ENCODE peak calls at places on chromosomes 2 and 18, in six cellular contexts. One of them, this sample, is unnamed.

GRCh38 chr2:96937586-96937985 is 48.8 kb downstream of the FAM178B start:
- DNase-seq in GM12878: no peak
- DNase-seq in CD4-positive, CD25-positive, alpha-beta regulatory T cell: no peak
- DNase-seq in psoas muscle: no peak
- DNase-seq in aorta: no peak
- DNase-seq in left lung: peak; percentile 44
- DNase-seq in this sample: peak; percentile 28

GRCh38 chr18:61882296-61883004 is 10.4 kb downstream of the RNF152 start:
- DNase-seq in GM12878: no peak
- DNase-seq in CD4-positive, CD25-positive, alpha-beta regulatory T cell: no peak
- DNase-seq in psoas muscle: no peak
- DNase-seq in aorta: no peak
- DNase-seq in left lung: no peak
- DNase-seq in this sample: no peak

GRCh38 chr18:9016819-9017169 is 85.7 kb upstream of the NDUFV2 start:
- DNase-seq in GM12878: no peak
- DNase-seq in CD4-positive, CD25-positive, alpha-beta regulatory T cell: no peak
- DNase-seq in psoas muscle: no peak
- DNase-seq in aorta: no peak
- DNase-seq in left lung: no peak
- DNase-seq in this sample: no peak

GRCh38 chr2:28342081-28342967 is 50.3 kb upstream of the FOSL2 start:
- DNase-seq in GM12878: no peak
- DNase-seq in CD4-positive, CD25-positive, alpha-beta regulatory T cell: no peak
- DNase-seq in psoas muscle: peak; percentile 81
- DNase-seq in aorta: peak; percentile 89
- DNase-seq in left lung: no peak
- DNase-seq in this sample: no peak

GRCh38 chr18:53458266-53458665 is 766.2 kb downstream of the MBD2 start:
- DNase-seq in GM12878: no peak
- DNase-seq in CD4-positive, CD25-positive, alpha-beta regulatory T cell: no peak
- DNase-seq in psoas muscle: no peak
- DNase-seq in aorta: no peak
- DNase-seq in left lung: no peak
- DNase-seq in this sample: no peak

GRCh38 chr2:85933753-85934594 is 45.2 kb upstream of the ST3GAL5 start:
- DNase-seq in GM12878: no peak
- DNase-seq in CD4-positive, CD25-positive, alpha-beta regulatory T cell: no peak
- DNase-seq in psoas muscle: no peak
- DNase-seq in aorta: no peak
- DNase-seq in left lung: no peak
- DNase-seq in this sample: no peak

GRCh38 chr18:68991281-68991680 is 193.4 kb downstream of the CCDC102B start:
- DNase-seq in GM12878: no peak
- DNase-seq in CD4-positive, CD25-positive, alpha-beta regulatory T cell: no peak
- DNase-seq in psoas muscle: no peak
- DNase-seq in aorta: no peak
- DNase-seq in left lung: no peak
- DNase-seq in this sample: no peak

GRCh38 chr2:164868563-164869419 is 27.2 kb upstream of the COBLL1 start:
- DNase-seq in GM12878: no peak
- DNase-seq in CD4-positive, CD25-positive, alpha-beta regulatory T cell: no peak
- DNase-seq in psoas muscle: no peak
- DNase-seq in aorta: no peak
- DNase-seq in left lung: no peak
- DNase-seq in this sample: no peak

GRCh38 chr2:63792523-63792922 is 49.2 kb upstream of the UGP2 start:
- DNase-seq in GM12878: no peak
- DNase-seq in CD4-positive, CD25-positive, alpha-beta regulatory T cell: no peak
- DNase-seq in psoas muscle: no peak
- DNase-seq in aorta: no peak
- DNase-seq in left lung: no peak
- DNase-seq in this sample: no peak

GRCh38 chr2:226431301-226431955 is 368.2 kb downstream of the IRS1 start:
- DNase-seq in GM12878: no peak
- DNase-seq in CD4-positive, CD25-positive, alpha-beta regulatory T cell: no peak
- DNase-seq in psoas muscle: no peak
- DNase-seq in aorta: no peak
- DNase-seq in left lung: no peak
- DNase-seq in this sample: no peak

GRCh38 chr2:149612122-149612521 is 24.5 kb upstream of the MMADHC start:
- DNase-seq in GM12878: no peak
- DNase-seq in CD4-positive, CD25-positive, alpha-beta regulatory T cell: no peak
- DNase-seq in psoas muscle: no peak
- DNase-seq in aorta: no peak
- DNase-seq in left lung: peak; percentile 28
- DNase-seq in this sample: no peak

GRCh38 chr2:138610201-138610945 is 108.8 kb downstream of the SPOPL start:
- DNase-seq in GM12878: no peak
- DNase-seq in CD4-positive, CD25-positive, alpha-beta regulatory T cell: no peak
- DNase-seq in psoas muscle: no peak
- DNase-seq in aorta: no peak
- DNase-seq in left lung: no peak
- DNase-seq in this sample: no peak

GRCh38 chr2:46164581-46165301 is 132.5 kb upstream of the EPAS1 start:
- DNase-seq in GM12878: no peak
- DNase-seq in CD4-positive, CD25-positive, alpha-beta regulatory T cell: no peak
- DNase-seq in psoas muscle: peak; percentile 78
- DNase-seq in aorta: peak; percentile 92
- DNase-seq in left lung: no peak
- DNase-seq in this sample: peak; percentile 91

GRCh38 chr2:38146917-38147307 is 71.0 kb upstream of the CYP1B1 start:
- DNase-seq in GM12878: peak; percentile 78
- DNase-seq in CD4-positive, CD25-positive, alpha-beta regulatory T cell: no peak
- DNase-seq in psoas muscle: peak; percentile 34
- DNase-seq in aorta: no peak
- DNase-seq in left lung: no peak
- DNase-seq in this sample: peak; percentile 82

GRCh38 chr2:54671010-54671409 is 52.5 kb upstream of the EML6 start:
- DNase-seq in GM12878: no peak
- DNase-seq in CD4-positive, CD25-positive, alpha-beta regulatory T cell: no peak
- DNase-seq in psoas muscle: no peak
- DNase-seq in aorta: no peak
- DNase-seq in left lung: no peak
- DNase-seq in this sample: no peak
- H3K4me1 ChIP-seq in GM12878: peaks cover 9% of the 10 kb centered on the region
- H3K4me1 ChIP-seq in CD4-positive, CD25-positive, alpha-beta regulatory T cell: peaks cover 4% of the 10 kb centered on the region
- H3K4me1 ChIP-seq in psoas muscle: peaks cover 33% of the 10 kb centered on the region
- H3K4me1 ChIP-seq in aorta: no peaks in the 10 kb centered on the region
- H3K4me1 ChIP-seq in left lung: peaks cover 41% of the 10 kb centered on the region
- H3K4me1 ChIP-seq in this sample: peaks cover 25% of the 10 kb centered on the region

GRCh38 chr2:159152119-159152778 is 134.3 kb downstream of the WDSUB1 start:
- DNase-seq in GM12878: no peak
- DNase-seq in CD4-positive, CD25-positive, alpha-beta regulatory T cell: no peak
- DNase-seq in psoas muscle: no peak
- DNase-seq in aorta: no peak
- DNase-seq in left lung: no peak
- DNase-seq in this sample: no peak
- H3K27ac ChIP-seq in GM12878: no peak overlapping the region
- H3K27ac ChIP-seq in CD4-positive, CD25-positive, alpha-beta regulatory T cell: no peak overlapping the region
- H3K27ac ChIP-seq in psoas muscle: no peak overlapping the region
- H3K27ac ChIP-seq in aorta: no peak overlapping the region
- H3K27ac ChIP-seq in left lung: peak overlapping the region; percentile 55
- H3K27ac ChIP-seq in this sample: no peak overlapping the region

GRCh38 chr18:74416124-74416523 is 41.0 kb downstream of the DIPK1C start:
- DNase-seq in GM12878: no peak
- DNase-seq in CD4-positive, CD25-positive, alpha-beta regulatory T cell: no peak
- DNase-seq in psoas muscle: no peak
- DNase-seq in aorta: peak; percentile 65
- DNase-seq in left lung: no peak
- DNase-seq in this sample: no peak

GRCh38 chr18:74413811-74414210 is 43.3 kb downstream of the DIPK1C start:
- DNase-seq in GM12878: no peak
- DNase-seq in CD4-positive, CD25-positive, alpha-beta regulatory T cell: no peak
- DNase-seq in psoas muscle: no peak
- DNase-seq in aorta: peak; percentile 32
- DNase-seq in left lung: no peak
- DNase-seq in this sample: no peak

GRCh38 chr18:74418023-74418422 is 39.1 kb downstream of the DIPK1C start:
- DNase-seq in GM12878: no peak
- DNase-seq in CD4-positive, CD25-positive, alpha-beta regulatory T cell: no peak
- DNase-seq in psoas muscle: no peak
- DNase-seq in aorta: no peak
- DNase-seq in left lung: no peak
- DNase-seq in this sample: no peak

GRCh38 chr18:74412106-74412880 is 44.8 kb downstream of the DIPK1C start:
- DNase-seq in GM12878: no peak
- DNase-seq in CD4-positive, CD25-positive, alpha-beta regulatory T cell: no peak
- DNase-seq in psoas muscle: no peak
- DNase-seq in aorta: peak; percentile 53
- DNase-seq in left lung: no peak
- DNase-seq in this sample: no peak

DNA sequence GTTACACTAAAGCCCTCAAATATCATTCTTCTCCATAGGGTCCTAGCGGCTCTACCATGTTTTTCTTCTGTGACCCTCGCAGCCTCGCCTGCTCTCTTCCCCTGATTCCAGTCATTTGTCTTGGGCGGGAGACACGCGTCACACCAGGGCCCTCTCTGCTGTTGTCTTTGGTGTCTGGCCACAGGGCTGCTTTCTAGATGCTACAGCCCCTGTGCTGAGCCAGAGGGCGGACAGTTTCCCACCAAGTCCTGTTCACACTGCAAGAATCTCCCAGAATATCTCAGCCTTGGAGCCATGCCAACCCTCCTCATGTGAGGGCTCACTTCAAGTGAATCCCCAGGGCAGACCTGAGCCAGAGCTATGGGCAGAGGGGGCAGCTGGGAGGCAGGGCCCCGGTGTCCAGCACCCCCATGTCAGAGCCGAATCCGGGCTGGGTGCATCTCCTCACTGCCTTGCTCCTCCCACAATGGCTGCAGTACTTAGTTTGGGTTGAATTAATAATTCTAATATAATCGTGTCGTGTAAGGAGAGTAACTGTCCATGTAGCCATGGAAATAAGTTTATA is 42.1 kb downstream of the DIPK1C start:
- DNase-seq in GM12878: no peak
- DNase-seq in CD4-positive, CD25-positive, alpha-beta regulatory T cell: no peak
- DNase-seq in psoas muscle: no peak
- DNase-seq in aorta: peak; percentile 59
- DNase-seq in left lung: no peak
- DNase-seq in this sample: no peak
- H3K4me1 ChIP-seq in GM12878: no peaks in the 10 kb centered on the region
- H3K4me1 ChIP-seq in CD4-positive, CD25-positive, alpha-beta regulatory T cell: no peaks in the 10 kb centered on the region
- H3K4me1 ChIP-seq in psoas muscle: no peaks in the 10 kb centered on the region
- H3K4me1 ChIP-seq in aorta: no peaks in the 10 kb centered on the region
- H3K4me1 ChIP-seq in left lung: no peaks in the 10 kb centered on the region
- H3K4me1 ChIP-seq in this sample: no peaks in the 10 kb centered on the region

GRCh38 chr2:200788129-200788718 is 23.5 kb upstream of the BZW1 start:
- DNase-seq in GM12878: no peak
- DNase-seq in CD4-positive, CD25-positive, alpha-beta regulatory T cell: no peak
- DNase-seq in psoas muscle: no peak
- DNase-seq in aorta: no peak
- DNase-seq in left lung: no peak
- DNase-seq in this sample: no peak
- H3K27ac ChIP-seq in GM12878: no peak overlapping the region
- H3K27ac ChIP-seq in CD4-positive, CD25-positive, alpha-beta regulatory T cell: no peak overlapping the region
- H3K27ac ChIP-seq in psoas muscle: peak overlapping the region; percentile 25
- H3K27ac ChIP-seq in aorta: no peak overlapping the region
- H3K27ac ChIP-seq in left lung: no peak overlapping the region
- H3K27ac ChIP-seq in this sample: peak overlapping the region; percentile 99

GRCh38 chr18:32371384-32371783 is 99.3 kb downstream of the GAREM1 start:
- DNase-seq in GM12878: no peak
- DNase-seq in CD4-positive, CD25-positive, alpha-beta regulatory T cell: no peak
- DNase-seq in psoas muscle: no peak
- DNase-seq in aorta: no peak
- DNase-seq in left lung: no peak
- DNase-seq in this sample: no peak
- H3K4me1 ChIP-seq in GM12878: no peaks in the 10 kb centered on the region
- H3K4me1 ChIP-seq in CD4-positive, CD25-positive, alpha-beta regulatory T cell: no peaks in the 10 kb centered on the region
- H3K4me1 ChIP-seq in psoas muscle: peaks cover 20% of the 10 kb centered on the region
- H3K4me1 ChIP-seq in aorta: peaks cover 3% of the 10 kb centered on the region
- H3K4me1 ChIP-seq in left lung: no peaks in the 10 kb centered on the region
- H3K4me1 ChIP-seq in this sample: peaks cover 30% of the 10 kb centered on the region

GRCh38 chr2:241010531-241011295 is 12.3 kb downstream of the SNED1 start:
- DNase-seq in GM12878: no peak
- DNase-seq in CD4-positive, CD25-positive, alpha-beta regulatory T cell: no peak
- DNase-seq in psoas muscle: no peak
- DNase-seq in aorta: peak; percentile 62
- DNase-seq in left lung: peak; percentile 62
- DNase-seq in this sample: peak; percentile 55
- H3K27ac ChIP-seq in GM12878: no peak overlapping the region
- H3K27ac ChIP-seq in CD4-positive, CD25-positive, alpha-beta regulatory T cell: no peak overlapping the region
- H3K27ac ChIP-seq in psoas muscle: no peak overlapping the region
- H3K27ac ChIP-seq in aorta: no peak overlapping the region
- H3K27ac ChIP-seq in left lung: peak overlapping the region; percentile 62
- H3K27ac ChIP-seq in this sample: no peak overlapping the region

GRCh38 chr2:123532126-123532525 is 493.0 kb upstream of the CNTNAP5 start:
- DNase-seq in GM12878: no peak
- DNase-seq in CD4-positive, CD25-positive, alpha-beta regulatory T cell: no peak
- DNase-seq in psoas muscle: no peak
- DNase-seq in aorta: no peak
- DNase-seq in left lung: no peak
- DNase-seq in this sample: no peak
- H3K4me1 ChIP-seq in GM12878: no peaks in the 10 kb centered on the region
- H3K4me1 ChIP-seq in CD4-positive, CD25-positive, alpha-beta regulatory T cell: no peaks in the 10 kb centered on the region
- H3K4me1 ChIP-seq in psoas muscle: no peaks in the 10 kb centered on the region
- H3K4me1 ChIP-seq in aorta: no peaks in the 10 kb centered on the region
- H3K4me1 ChIP-seq in left lung: no peaks in the 10 kb centered on the region
- H3K4me1 ChIP-seq in this sample: no peaks in the 10 kb centered on the region

GRCh38 chr2:43239981-43240761 is 13.8 kb upstream of the ZFP36L2 start:
- DNase-seq in GM12878: no peak
- DNase-seq in CD4-positive, CD25-positive, alpha-beta regulatory T cell: no peak
- DNase-seq in psoas muscle: no peak
- DNase-seq in aorta: no peak
- DNase-seq in left lung: no peak
- DNase-seq in this sample: no peak

GRCh38 chr2:43238176-43238575 is 11.8 kb upstream of the ZFP36L2 start:
- DNase-seq in GM12878: no peak
- DNase-seq in CD4-positive, CD25-positive, alpha-beta regulatory T cell: no peak
- DNase-seq in psoas muscle: no peak
- DNase-seq in aorta: no peak
- DNase-seq in left lung: no peak
- DNase-seq in this sample: no peak

GRCh38 chr2:43238813-43239212 is 12.4 kb upstream of the ZFP36L2 start:
- DNase-seq in GM12878: no peak
- DNase-seq in CD4-positive, CD25-positive, alpha-beta regulatory T cell: no peak
- DNase-seq in psoas muscle: no peak
- DNase-seq in aorta: no peak
- DNase-seq in left lung: no peak
- DNase-seq in this sample: no peak

GRCh38 chr2:43233218-43234212 is 7.1 kb upstream of the ZFP36L2 start:
- DNase-seq in GM12878: no peak
- DNase-seq in CD4-positive, CD25-positive, alpha-beta regulatory T cell: no peak
- DNase-seq in psoas muscle: no peak
- DNase-seq in aorta: no peak
- DNase-seq in left lung: no peak
- DNase-seq in this sample: no peak

DNA sequence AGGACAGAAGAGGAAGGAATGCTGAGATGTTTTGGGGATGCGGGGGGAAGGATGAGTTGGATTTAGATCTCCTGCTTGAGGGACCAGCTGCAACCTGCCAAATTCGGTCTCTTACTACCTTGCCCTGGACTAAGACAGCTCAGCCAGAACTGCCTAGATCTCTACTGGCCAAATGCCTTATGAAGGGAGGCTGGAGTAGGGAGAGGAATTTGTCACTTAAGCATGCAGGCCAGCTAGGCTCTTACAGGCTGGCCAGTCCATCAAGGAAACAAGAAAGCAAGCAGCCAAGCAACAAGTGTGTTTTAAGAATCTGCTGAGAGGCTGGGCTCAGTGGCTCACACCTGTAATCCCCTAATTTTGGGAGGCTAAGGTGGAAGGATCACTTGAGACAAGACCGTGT is 9.8 kb upstream of the ZFP36L2 start:
- DNase-seq in GM12878: no peak
- DNase-seq in CD4-positive, CD25-positive, alpha-beta regulatory T cell: no peak
- DNase-seq in psoas muscle: no peak
- DNase-seq in aorta: no peak
- DNase-seq in left lung: no peak
- DNase-seq in this sample: no peak
- H3K27ac ChIP-seq in GM12878: no peak overlapping the region
- H3K27ac ChIP-seq in CD4-positive, CD25-positive, alpha-beta regulatory T cell: no peak overlapping the region
- H3K27ac ChIP-seq in psoas muscle: no peak overlapping the region
- H3K27ac ChIP-seq in aorta: no peak overlapping the region
- H3K27ac ChIP-seq in left lung: peak overlapping the region; percentile 23
- H3K27ac ChIP-seq in this sample: no peak overlapping the region